ENCODE peak calls at places on chromosomes 5 and 9, in seven cellular contexts. R, L, U, O, H, I and G are unnamed samples.

GRCh38 chr9:117718085-117718484 is 13.9 kb downstream of the TLR4 start:
- DNase-seq in H (peak; percentile 56), L (no peak), O (peak; percentile 31), I (no peak), U (peak; percentile 87), R (no peak), G (no peak)

GRCh38 chr9:19373527-19373926 is 6.5 kb downstream of the RPS6 start:
- DNase-seq in U (no peak), H (no peak), O (no peak), I (no peak), R (no peak), L (no peak), G (no peak)

GRCh38 chr9:109704546-109704945 is 75.5 kb upstream of the PALM2AKAP2 start:
- DNase-seq in O (no peak), L (no peak), U (no peak), R (no peak), I (no peak), H (no peak), G (no peak)

GRCh38 chr9:119951090-119951489 is 581.9 kb upstream of the BRINP1 start:
- DNase-seq in R (peak; percentile 96), I (no peak), U (no peak), L (no peak), H (peak; percentile 10), O (peak; percentile 45), G (no peak)

GRCh38 chr9:132309056-132309455 is 45.7 kb downstream of the SETX start:
- DNase-seq in I (no peak), H (no peak), U (no peak), L (no peak), O (no peak), R (no peak), G (no peak)

GRCh38 chr5:12413585-12413984 is 509.3 kb upstream of the CTNND2 start:
- DNase-seq in U (no peak), O (no peak), L (no peak), I (no peak), H (no peak), R (no peak), G (no peak)

GRCh38 chr9:127197861-127198430 is 66.6 kb upstream of the GARNL3 start:
- DNase-seq in H (peak; percentile 41), R (no peak), O (no peak), L (no peak), I (no peak), U (no peak), G (no peak)

GRCh38 chr5:83925952-83926351 is 205.3 kb upstream of the HAPLN1 start:
- DNase-seq in O (no peak), L (no peak), U (no peak), I (no peak), R (no peak), H (no peak), G (no peak)

GRCh38 chr9:120741701-120742100 is 27.4 kb upstream of the MEGF9 start:
- DNase-seq in O (no peak), I (no peak), H (no peak), R (no peak), U (no peak), L (no peak), G (no peak)

GRCh38 chr5:180908998-180909731 is 10.2 kb downstream of the BTNL8 start:
- DNase-seq in I (no peak), O (no peak), L (no peak), H (no peak), R (no peak), U (no peak), G (no peak)

GRCh38 chr5:113935453-113935852 is 422.0 kb downstream of the YTHDC2 start:
- DNase-seq in L (no peak), U (no peak), O (no peak), I (no peak), H (no peak), R (no peak), G (no peak)

GRCh38 chr9:136662656-136663310 is at the start of gene EGFL7:
- DNase-seq in I (no peak), H (peak; percentile 52), U (no peak), L (no peak), R (no peak), O (no peak), G (no peak)

GRCh38 chr9:130199605-130200004 is 27.4 kb downstream of the NCS1 start:
- DNase-seq in R (no peak), H (no peak), I (no peak), O (peak; percentile 15), U (no peak), L (no peak), G (no peak)

GRCh38 chr9:136995370-136995769 is 998 bp downstream of the CLIC3 start:
- DNase-seq in O (no peak), R (no peak), U (no peak), H (no peak), L (no peak), I (no peak), G (no peak)

GRCh38 chr5:124663101-124663506 is 83.3 kb downstream of the ZNF608 start:
- DNase-seq in O (peak; percentile 49), L (no peak), I (no peak), H (no peak), R (no peak), U (no peak), G (no peak)

GRCh38 chr5:138601444-138601843 is 26.2 kb upstream of the HSPA9 start:
- DNase-seq in I (no peak), O (peak; percentile 79), R (peak; percentile 48), H (peak; percentile 91), L (no peak), U (no peak), G (no peak)

GRCh38 chr5:124718376-124718775 is 28.1 kb downstream of the ZNF608 start:
- DNase-seq in U (no peak), L (no peak), H (no peak), O (no peak), I (peak; percentile 77), R (no peak), G (no peak)

GRCh38 chr5:104088876-104089778 is 526.5 kb upstream of the NUDT12 start:
- DNase-seq in I (no peak), H (no peak), L (no peak), O (no peak), R (peak; percentile 13), U (no peak), G (no peak)

GRCh38 chr5:39453606-39454005 is 28.8 kb upstream of the DAB2 start:
- DNase-seq in H (no peak), O (no peak), U (no peak), R (no peak), I (no peak), L (no peak), G (no peak)

GRCh38 chr5:38535281-38535750 is 21.1 kb downstream of the LIFR start:
- DNase-seq in U (no peak), L (no peak), I (no peak), R (no peak), H (no peak), O (no peak), G (no peak)

GRCh38 chr9:112772215-112772509 is 21.6 kb downstream of the SNX30 start:
- DNase-seq in H (no peak), O (no peak), L (no peak), U (no peak), I (no peak), R (no peak), G (no peak)

GRCh38 chr5:5326126-5326758 is 96.2 kb upstream of the ICE1 start:
- DNase-seq in R (no peak), U (no peak), L (no peak), I (no peak), H (no peak), O (no peak), G (no peak)

GRCh38 chr5:128015978-128016377 is 67.6 kb upstream of the SLC12A2 start:
- DNase-seq in U (no peak), H (no peak), L (no peak), R (no peak), O (no peak), I (no peak), G (no peak)

GRCh38 chr5:40736103-40736875 is 19.5 kb downstream of the TTC33 start:
- DNase-seq in I (no peak), O (peak; percentile 72), H (peak; percentile 75), U (peak; percentile 56), L (peak; percentile 36), R (peak; percentile 17), G (no peak)

GRCh38 chr5:33046091-33046490 is 335.0 kb downstream of the NPR3 start:
- DNase-seq in H (no peak), L (no peak), U (no peak), I (no peak), O (no peak), R (no peak), G (no peak)

GRCh38 chr5:96297290-96297689 is 135.8 kb downstream of the PCSK1 start:
- DNase-seq in O (peak; percentile 82), R (peak; percentile 91), L (no peak), I (no peak), U (no peak), H (peak; percentile 81), G (no peak)

GRCh38 chr5:178420424-178420823 is 169.8 kb downstream of the COL23A1 start:
- DNase-seq in O (no peak), U (no peak), I (no peak), R (no peak), L (no peak), H (no peak), G (no peak)

GRCh38 chr9:134331186-134332025 is 5.2 kb downstream of the RXRA start:
- DNase-seq in H (no peak), I (no peak), O (no peak), L (no peak), U (no peak), R (no peak), G (no peak)

GRCh38 chr5:165076686-165077085 is 1571.3 kb downstream of the MAT2B start:
- DNase-seq in I (no peak), L (no peak), H (no peak), O (no peak), U (no peak), R (no peak), G (no peak)